ENCODE peak calls at places on chromosomes 1 and 21, in seven cellular contexts. S is NB4, W is heart left ventricle, E is HCT116, P is tibial nerve, Q is A549, K is ovary. I is an unnamed sample.

GRCh38 chr1:194338241-194338948 is 1152.0 kb upstream of the B3GALT2 start:
- DNase-seq in S (no peak), W (no peak), E (no peak), P (no peak), Q (no peak), K (no peak), I (no peak)

GRCh38 chr1:48332115-48332514 is 109.6 kb downstream of the SLC5A9 start:
- DNase-seq in S (no peak), W (no peak), E (no peak), P (no peak), Q (no peak), K (no peak), I (no peak)

GRCh38 chr1:112501810-112502641 is 6.7 kb upstream of the WNT2B start:
- DNase-seq in S (peak; percentile 32), W (peak; percentile 82), E (no peak), P (peak; percentile 45), Q (peak; percentile 57), K (peak; percentile 86), I (peak; percentile 87)

GRCh38 chr1:89271616-89272015 is 1.0 kb downstream of the GBP5 start:
- DNase-seq in S (peak; percentile 42), W (no peak), E (no peak), P (no peak), Q (no peak), K (no peak), I (no peak)

GRCh38 chr1:229440821-229441537 is 7.1 kb upstream of the ACTA1 start:
- DNase-seq in S (no peak), W (no peak), E (no peak), P (no peak), Q (peak; percentile 14), K (no peak), I (no peak)

GRCh38 chr1:150281758-150282557 is at the start of gene CIART:
- DNase-seq in S (peak; percentile 58), W (peak; percentile 90), E (no peak), P (peak; percentile 92), Q (peak; percentile 97), K (peak; percentile 92), I (peak; percentile 95)

GRCh38 chr21:16262109-16262508 is 532.3 kb downstream of the USP25 start:
- DNase-seq in S (no peak), W (no peak), E (no peak), P (no peak), Q (no peak), K (no peak), I (no peak)

GRCh38 chr1:156704930-156705320 is 458 bp downstream of the CRABP2 start:
- DNase-seq in S (peak; percentile 46), W (peak; percentile 65), E (no peak), P (peak; percentile 37), Q (peak; percentile 43), K (peak; percentile 68), I (no peak)

GRCh38 chr1:180633092-180634045 is 1.5 kb downstream of the XPR1 start:
- DNase-seq in S (peak; percentile 7), W (no peak), E (no peak), P (no peak), Q (no peak), K (no peak), I (no peak)

GRCh38 chr1:213123532-213123931 is 72.5 kb downstream of the RPS6KC1 start:
- DNase-seq in S (no peak), W (no peak), E (peak; percentile 72), P (no peak), Q (peak; percentile 34), K (no peak), I (no peak)

GRCh38 chr21:32185726-32186125 is 93.1 kb downstream of the MIS18A start:
- DNase-seq in S (no peak), W (no peak), E (no peak), P (no peak), Q (no peak), K (no peak), I (no peak)

GRCh38 chr1:181038399-181038873 is 4.7 kb downstream of the MR1 start:
- DNase-seq in S (peak; percentile 78), W (no peak), E (peak; percentile 72), P (no peak), Q (peak; percentile 84), K (no peak), I (peak; percentile 70)

GRCh38 chr1:185720633-185721272 is 13.4 kb upstream of the HMCN1 start:
- DNase-seq in S (peak; percentile 22), W (no peak), E (peak; percentile 35), P (no peak), Q (peak; percentile 46), K (no peak), I (no peak)

GRCh38 chr1:203325004-203325417 is 19.7 kb downstream of the BTG2 start:
- DNase-seq in S (peak; percentile 29), W (no peak), E (no peak), P (no peak), Q (no peak), K (no peak), I (no peak)

GRCh38 chr1:24893431-24893830 is 36.6 kb downstream of the RUNX3 start:
- DNase-seq in S (no peak), W (no peak), E (no peak), P (no peak), Q (no peak), K (no peak), I (no peak)

GRCh38 chr1:25727819-25728286 is 72.1 kb upstream of the SELENON start:
- DNase-seq in S (no peak), W (peak; percentile 86), E (no peak), P (no peak), Q (no peak), K (peak; percentile 86), I (peak; percentile 52)

GRCh38 chr1:65011983-65012382 is 45.6 kb upstream of the JAK1 start:
- DNase-seq in S (peak; percentile 11), W (no peak), E (no peak), P (no peak), Q (no peak), K (no peak), I (no peak)

GRCh38 chr1:165481820-165482532 is 37.0 kb upstream of the RXRG start:
- DNase-seq in S (peak; percentile 36), W (no peak), E (peak; percentile 28), P (no peak), Q (peak; percentile 61), K (no peak), I (no peak)

GRCh38 chr1:53732409-53732808 is 6.6 kb downstream of the GLIS1 start:
- DNase-seq in S (no peak), W (no peak), E (no peak), P (no peak), Q (no peak), K (no peak), I (no peak)

GRCh38 chr21:44706706-44707615 is 4.4 kb downstream of the TSPEAR start:
- DNase-seq in S (no peak), W (no peak), E (no peak), P (no peak), Q (no peak), K (no peak), I (peak; percentile 38)

GRCh38 chr1:19514391-19514831 is 29.1 kb upstream of the CAPZB start:
- DNase-seq in S (no peak), W (peak; percentile 73), E (no peak), P (peak; percentile 63), Q (no peak), K (no peak), I (no peak)

GRCh38 chr21:34904526-34905298 is 144.4 kb downstream of the RUNX1 start:
- DNase-seq in S (no peak), W (no peak), E (no peak), P (no peak), Q (no peak), K (no peak), I (no peak)

GRCh38 chr1:56389813-56390539 is 189.4 kb downstream of the PLPP3 start:
- DNase-seq in S (no peak), W (no peak), E (no peak), P (no peak), Q (no peak), K (no peak), I (no peak)

GRCh38 chr1:167344605-167345385 is 124.1 kb downstream of the POU2F1 start:
- DNase-seq in S (no peak), W (no peak), E (no peak), P (no peak), Q (no peak), K (no peak), I (no peak)

GRCh38 chr1:203880606-203881005 is 19.2 kb downstream of the SNRPE start:
- DNase-seq in S (no peak), W (no peak), E (no peak), P (no peak), Q (no peak), K (no peak), I (no peak)

DNA sequence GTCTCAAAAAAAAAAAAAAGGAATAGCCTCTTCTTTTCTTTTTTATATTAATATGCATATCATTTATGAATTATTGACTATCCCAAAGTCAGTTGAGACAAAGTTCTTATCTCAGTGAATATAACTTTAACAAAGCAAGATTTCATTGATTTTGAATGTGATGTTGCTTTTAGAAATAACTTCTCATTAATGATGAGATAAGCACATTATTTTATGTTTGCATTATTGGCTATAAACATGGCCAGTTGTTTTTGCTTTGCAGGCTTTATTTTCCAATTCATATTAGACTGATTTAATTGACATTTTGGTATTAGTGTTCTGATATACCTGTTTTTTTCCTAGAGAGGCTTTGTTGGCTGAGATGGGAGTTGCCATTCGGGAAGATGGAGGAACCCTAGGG is 81.3 kb downstream of the KIF1B start:
- DNase-seq in S (no peak), W (no peak), E (no peak), P (no peak), Q (no peak), K (no peak), I (no peak)
- TF ChIP-seq CTCF in S (no peak), W (no peak), E (no peak), P (no peak), Q (no peak), K (no peak), I (no peak)

DNA sequence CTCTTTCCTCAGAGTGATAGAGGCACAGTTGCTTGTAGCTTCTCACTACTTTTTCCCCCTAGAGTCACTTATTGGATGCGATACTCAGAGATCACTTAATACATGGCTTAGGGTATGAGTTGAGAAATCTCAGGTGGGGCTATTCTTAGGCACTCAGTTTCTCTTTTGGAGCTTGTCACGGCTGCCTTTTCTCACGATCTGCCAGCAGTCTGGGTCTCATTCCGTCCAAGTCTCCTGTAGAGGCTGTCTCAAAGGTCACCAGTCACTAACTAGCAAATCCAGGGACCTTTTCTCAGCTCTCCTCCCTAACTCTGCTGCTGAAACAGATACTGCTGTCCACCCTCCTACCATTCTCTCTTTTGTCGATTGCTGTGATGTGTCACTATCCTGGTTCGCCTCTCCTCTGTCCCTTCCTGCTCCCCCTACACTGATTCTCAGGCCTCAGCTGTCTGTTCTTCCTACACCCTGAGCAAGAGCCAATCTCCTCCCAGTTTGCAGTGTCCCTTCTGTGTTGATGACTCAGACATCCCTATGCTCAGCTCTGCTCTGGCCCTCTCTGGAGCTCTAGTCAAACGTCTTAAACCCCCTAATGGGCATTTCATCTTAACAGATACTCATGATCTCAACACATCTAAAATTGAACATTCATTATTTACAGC is 12.4 kb downstream of the ATP1A2 start:
- DNase-seq in S (peak; percentile 43), W (no peak), E (no peak), P (no peak), Q (peak; percentile 41), K (no peak), I (no peak)
- TF ChIP-seq POLR2A in S (no peak), W (no peak), E (no peak), P (no peak), Q (no peak), K (no peak), I (no peak)

GRCh38 chr1:201480231-201481003 is 11.4 kb upstream of the PHLDA3 start:
- DNase-seq in S (peak; percentile 25), W (peak; percentile 89), E (peak; percentile 92), P (peak; percentile 71), Q (peak; percentile 96), K (no peak), I (peak; percentile 92)
- TF ChIP-seq CTCF in S (no peak), W (no peak), E (peak; percentile 9), P (peak; percentile 9), Q (no peak), K (no peak), I (no peak)

GRCh38 chr1:40857737-40858136 is 4.4 kb downstream of the CITED4 start:
- DNase-seq in S (no peak), W (no peak), E (no peak), P (no peak), Q (no peak), K (no peak), I (no peak)
- TF ChIP-seq POLR2A in S (no peak), W (no peak), E (no peak), P (no peak), Q (no peak), K (no peak), I (no peak)